ENCODE peak calls at places on chromosome 17, in five cellular contexts. L is SK-N-SH, P is GM12878, A is HepG2, K is H1. I is an unnamed sample.

GRCh38 chr17:18951941-18952842 is at the start of gene SLC5A10:
- DNase-seq in A (peak; percentile 51), K (no peak), L (no peak), P (no peak), I (peak; percentile 11)

GRCh38 chr17:3576970-3577369 is 19.4 kb upstream of the TRPV3 start:
- DNase-seq in A (no peak), P (no peak), K (no peak), L (no peak), I (no peak)

GRCh38 chr17:35743911-35744328 is 9.1 kb downstream of the GAS2L2 start:
- DNase-seq in K (no peak), L (peak; percentile 14), P (no peak), A (no peak), I (no peak)

GRCh38 chr17:45172541-45173286 is 11.0 kb downstream of the HEXIM2 start:
- DNase-seq in L (peak; percentile 93), K (no peak), P (no peak), A (peak; percentile 97), I (no peak)

GRCh38 chr17:3695129-3695722 is 729 bp downstream of the P2RX5 start:
- DNase-seq in L (peak; percentile 71), K (no peak), P (no peak), A (no peak), I (no peak)

GRCh38 chr17:78669975-78670518 is 92.9 kb upstream of the DNAH17 start:
- DNase-seq in A (no peak), L (no peak), P (no peak), K (no peak), I (no peak)

GRCh38 chr17:3681057-3681456 is 12.4 kb downstream of the EMC6 start:
- DNase-seq in A (no peak), P (no peak), K (no peak), L (no peak), I (no peak)

GRCh38 chr17:48427598-48427997 is 2.4 kb downstream of the SKAP1 start:
- DNase-seq in K (no peak), P (no peak), L (no peak), A (no peak), I (peak; percentile 76)

GRCh38 chr17:66885417-66885816 is 50.5 kb downstream of the CACNG5 start:
- DNase-seq in K (no peak), L (no peak), P (no peak), A (no peak), I (no peak)

GRCh38 chr17:45013021-45013997 is 38.1 kb downstream of the DCAKD start:
- DNase-seq in K (no peak), A (no peak), L (no peak), P (no peak), I (no peak)

GRCh38 chr17:43791589-43791988 is 11.4 kb downstream of the CFAP97D1 start:
- DNase-seq in P (no peak), K (no peak), A (peak; percentile 66), L (peak; percentile 55), I (peak; percentile 48)

GRCh38 chr17:33234930-33235685 is 58.0 kb downstream of the ASIC2 start:
- DNase-seq in A (no peak), P (no peak), K (no peak), L (peak; percentile 24), I (no peak)

GRCh38 chr17:5584383-5584951 is at the start of gene NLRP1:
- DNase-seq in L (peak; percentile 35), P (peak; percentile 84), A (peak; percentile 20), K (no peak), I (no peak)

GRCh38 chr17:55655777-55656176 is 66.9 kb downstream of the TMEM100 start:
- DNase-seq in K (no peak), L (no peak), A (no peak), P (no peak), I (no peak)

GRCh38 chr17:13346996-13347762 is 254.6 kb downstream of the HS3ST3A1 start:
- DNase-seq in A (peak; percentile 31), L (no peak), K (no peak), P (no peak), I (no peak)

GRCh38 chr17:80798595-80799552 is 192.8 kb upstream of the CHMP6 start:
- DNase-seq in P (no peak), K (no peak), L (no peak), A (no peak), I (peak; percentile 47)

GRCh38 chr17:77120866-77121265 is 19.9 kb upstream of the SEC14L1 start:
- DNase-seq in A (no peak), L (no peak), P (no peak), K (no peak), I (no peak)

GRCh38 chr17:41917192-41917591 is 1.6 kb downstream of the ACLY start:
- DNase-seq in A (peak; percentile 37), K (no peak), L (no peak), P (no peak), I (peak; percentile 23)

GRCh38 chr17:37791434-37791833 is 46.6 kb upstream of the HNF1B start:
- DNase-seq in P (no peak), K (no peak), A (peak; percentile 45), L (peak; percentile 19), I (peak; percentile 67)

GRCh38 chr17:37247825-37248224 is 128.0 kb upstream of the C17orf78 start:
- DNase-seq in P (no peak), K (no peak), L (no peak), A (no peak), I (no peak)

GRCh38 chr17:44546711-44547606 is 10.3 kb upstream of the FZD2 start:
- DNase-seq in P (no peak), K (no peak), A (no peak), L (no peak), I (peak; percentile 66)

GRCh38 chr17:16915752-16916556 is 56.0 kb downstream of the TNFRSF13B start:
- DNase-seq in L (peak; percentile 64), P (peak; percentile 17), A (peak; percentile 32), K (peak; percentile 41), I (peak; percentile 21)

GRCh38 chr17:58267347-58268324 is 13.1 kb downstream of the MPO start:
- DNase-seq in K (no peak), P (no peak), A (no peak), L (no peak), I (no peak)

GRCh38 chr17:27533874-27534815 is 77.9 kb downstream of the KSR1 start:
- DNase-seq in K (no peak), L (no peak), A (no peak), P (no peak), I (no peak)

GRCh38 chr17:38789185-38789584 is 10.2 kb downstream of the PIP4K2B start:
- DNase-seq in K (no peak), L (peak; percentile 75), A (no peak), P (no peak), I (peak; percentile 12)

GRCh38 chr17:2892305-2892971 is 96.2 kb downstream of the RAP1GAP2 start:
- DNase-seq in L (peak; percentile 24), A (peak; percentile 70), K (no peak), P (no peak), I (no peak)

GRCh38 chr17:58294034-58294433 is 13.3 kb upstream of the MPO start:
- DNase-seq in L (no peak), P (no peak), A (no peak), K (no peak), I (no peak)

DNA sequence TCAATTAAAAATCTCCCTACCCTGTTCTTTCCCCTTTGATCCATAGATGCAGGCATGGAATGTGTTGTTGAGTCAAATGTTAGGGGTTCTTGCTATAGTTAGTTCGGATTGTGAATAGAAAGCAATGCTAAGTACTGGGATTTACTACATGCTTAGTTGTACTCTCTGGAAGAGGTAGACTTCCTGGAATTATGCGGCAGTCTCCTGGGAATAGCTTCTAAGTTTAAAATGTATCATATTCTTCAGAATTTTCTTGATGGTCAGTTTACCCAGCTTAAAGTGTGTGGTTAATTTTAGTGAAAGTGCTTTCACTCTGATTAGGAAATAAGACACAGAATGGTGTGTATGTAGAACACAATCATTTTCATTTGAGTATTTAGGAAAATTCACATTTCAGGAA is 3.5 kb downstream of the CLTC start:
- DNase-seq in P (no peak), K (no peak), A (no peak), L (no peak), I (no peak)
- TF ChIP-seq JUND in P (no peak), K (no peak), A (no peak), L (no peak), I (no peak)

DNA sequence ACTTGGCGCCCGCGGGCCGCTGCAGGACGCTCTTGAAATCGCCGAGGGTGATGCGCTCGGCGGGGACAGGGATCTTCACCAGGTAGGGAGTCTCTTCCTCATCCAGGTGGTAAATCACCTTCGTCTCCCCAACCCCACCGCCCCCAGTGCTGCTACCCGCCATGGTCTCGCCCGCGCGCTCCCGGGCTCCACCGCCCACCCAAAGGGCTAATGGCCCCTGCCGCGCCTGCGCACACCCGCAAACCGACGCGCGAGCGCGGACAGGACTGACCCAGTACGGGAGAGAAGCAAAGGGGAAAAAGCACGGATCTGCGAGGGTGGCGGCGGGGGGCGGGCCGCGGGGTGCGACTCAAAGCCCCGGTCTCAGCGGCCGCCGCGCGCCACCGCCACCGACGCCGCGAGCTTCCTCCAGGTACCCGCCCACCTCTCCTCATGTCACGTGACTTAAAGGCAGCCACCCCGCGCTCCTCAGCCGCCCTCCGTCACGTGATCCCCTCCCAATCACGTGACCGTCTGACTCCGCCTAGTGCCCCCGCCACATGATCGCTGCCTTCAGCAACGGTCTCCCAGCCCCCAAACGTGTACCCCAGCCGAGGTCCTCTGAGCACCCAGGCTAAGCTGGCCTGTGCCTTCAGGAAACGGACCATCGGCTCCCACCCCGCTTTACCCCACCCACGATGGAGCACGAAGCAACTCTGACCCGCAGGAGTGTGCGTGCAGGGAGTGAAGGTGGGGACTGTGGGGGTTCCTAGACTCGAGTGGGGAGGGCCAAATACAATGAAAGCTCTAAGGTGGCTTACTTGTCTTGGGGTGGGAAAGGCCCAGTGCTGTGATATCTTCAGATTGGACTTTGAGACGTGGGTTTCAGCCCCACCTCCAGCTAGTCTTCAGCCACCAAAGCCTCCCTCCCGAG is at the start of gene DVL2:
- DNase-seq in A (peak; percentile 88), K (no peak), P (peak; percentile 79), L (peak; percentile 97), I (peak; percentile 93)
- TF ChIP-seq EP300 in A (no peak), K (no peak), P (no peak), L (no peak), I (peak; percentile 47)

DNA sequence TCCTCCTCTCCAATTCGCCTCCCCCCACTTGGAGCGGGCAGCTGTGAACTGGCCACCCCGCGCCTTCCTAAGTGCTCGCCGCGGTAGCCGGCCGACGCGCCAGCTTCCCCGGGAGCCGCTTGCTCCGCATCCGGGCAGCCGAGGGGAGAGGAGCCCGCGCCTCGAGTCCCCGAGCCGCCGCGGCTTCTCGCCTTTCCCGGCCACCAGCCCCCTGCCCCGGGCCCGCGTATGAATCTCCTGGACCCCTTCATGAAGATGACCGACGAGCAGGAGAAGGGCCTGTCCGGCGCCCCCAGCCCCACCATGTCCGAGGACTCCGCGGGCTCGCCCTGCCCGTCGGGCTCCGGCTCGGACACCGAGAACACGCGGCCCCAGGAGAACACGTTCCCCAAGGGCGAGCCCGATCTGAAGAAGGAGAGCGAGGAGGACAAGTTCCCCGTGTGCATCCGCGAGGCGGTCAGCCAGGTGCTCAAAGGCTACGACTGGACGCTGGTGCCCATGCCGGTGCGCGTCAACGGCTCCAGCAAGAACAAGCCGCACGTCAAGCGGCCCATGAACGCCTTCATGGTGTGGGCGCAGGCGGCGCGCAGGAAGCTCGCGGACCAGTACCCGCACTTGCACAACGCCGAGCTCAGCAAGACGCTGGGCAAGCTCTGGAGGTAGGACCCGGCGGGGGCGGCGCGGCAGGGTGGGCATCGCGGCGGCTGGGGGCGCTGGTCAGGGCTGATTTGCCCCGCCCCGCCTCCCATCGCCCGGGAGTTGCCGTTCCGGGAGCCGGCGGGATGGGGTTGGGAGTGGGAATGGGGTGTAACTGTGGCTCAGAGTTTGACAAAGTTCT is 563 bp downstream of the SOX9 start:
- DNase-seq in A (no peak), L (peak; percentile 85), P (no peak), K (no peak), I (no peak)
- TF ChIP-seq JUND in A (no peak), L (no peak), P (no peak), K (no peak), I (no peak)

GRCh38 chr17:74165811-74166365 is 37.6 kb upstream of the RPL38 start:
- DNase-seq in K (no peak), P (no peak), L (no peak), A (no peak), I (no peak)
- TF ChIP-seq EP300 in K (no peak), P (no peak), L (no peak), A (no peak), I (no peak)